ENCODE peak calls at places on chromosome 16, in six cellular contexts. W is substantia nigra, F is psoas muscle, G is caudate nucleus, H is cardiac muscle cell, S is HT1080. D is an unnamed sample.

GRCh38 chr16:89219365-89219764 is 1.9 kb downstream of the ZNF778 start:
- DNase-seq in W (no peak), F (no peak), G (no peak), H (no peak), S (no peak), D (no peak)

GRCh38 chr16:89563639-89564392 is 3.3 kb downstream of the RPL13 start:
- DNase-seq in W (no peak), F (no peak), G (no peak), H (no peak), S (no peak), D (no peak)

GRCh38 chr16:270381-271255 is 5.1 kb downstream of the RGS11 start:
- DNase-seq in W (no peak), F (peak), G (no peak), H (no peak), S (no peak), D (no peak)

GRCh38 chr16:83085660-83086059 is 458.9 kb downstream of the CDH13 start:
- DNase-seq in W (no peak), F (no peak), G (no peak), H (no peak), S (no peak), D (no peak)

GRCh38 chr16:56311208-56312027 is 113.9 kb downstream of the AMFR start:
- DNase-seq in W (no peak), F (no peak), G (no peak), H (no peak), S (no peak), D (no peak)

GRCh38 chr16:88792668-88793587 is 7.9 kb upstream of the PIEZO1 start:
- DNase-seq in W (no peak), F (peak), G (no peak), H (no peak), S (no peak), D (no peak)

GRCh38 chr16:17465460-17465859 is 5.3 kb downstream of the XYLT1 start:
- DNase-seq in W (no peak), F (no peak), G (no peak), H (no peak), S (no peak), D (no peak)

GRCh38 chr16:80174416-80174815 is 366.4 kb upstream of the DYNLRB2 start:
- DNase-seq in W (no peak), F (no peak), G (no peak), H (peak), S (peak), D (no peak)

GRCh38 chr16:29852654-29853053 is 10.4 kb downstream of the CDIPT start:
- DNase-seq in W (no peak), F (no peak), G (peak), H (peak), S (no peak), D (peak)

GRCh38 chr16:19008770-19009169 is 25.0 kb downstream of the TMC7 start:
- DNase-seq in W (no peak), F (no peak), G (no peak), H (peak), S (no peak), D (no peak)

GRCh38 chr16:2515180-2515803 is 1.5 kb downstream of the ATP6V0C start:
- DNase-seq in W (no peak), F (no peak), G (no peak), H (no peak), S (no peak), D (no peak)

GRCh38 chr16:68233085-68233834 is 2.7 kb downstream of the ESRP2 start:
- DNase-seq in W (no peak), F (no peak), G (no peak), H (no peak), S (no peak), D (no peak)

GRCh38 chr16:66886346-66886745 is 6.0 kb downstream of the PDP2 start:
- DNase-seq in W (no peak), F (no peak), G (no peak), H (no peak), S (no peak), D (no peak)

GRCh38 chr16:81536648-81537047 is 92.0 kb downstream of the CMIP start:
- DNase-seq in W (no peak), F (no peak), G (no peak), H (no peak), S (no peak), D (no peak)

GRCh38 chr16:89370081-89370511 is 120.3 kb downstream of the ANKRD11 start:
- DNase-seq in W (no peak), F (no peak), G (no peak), H (no peak), S (no peak), D (no peak)

GRCh38 chr16:85144026-85144915 is 32.0 kb upstream of the CIBAR2 start:
- DNase-seq in W (no peak), F (no peak), G (no peak), H (no peak), S (no peak), D (no peak)

GRCh38 chr16:85965125-85965524 is 66.2 kb downstream of the IRF8 start:
- DNase-seq in W (no peak), F (no peak), G (no peak), H (no peak), S (no peak), D (no peak)

GRCh38 chr16:12527077-12527476 is 276.6 kb downstream of the CPPED1 start:
- DNase-seq in W (no peak), F (no peak), G (no peak), H (no peak), S (no peak), D (no peak)

GRCh38 chr16:52068447-52069074 is 478.4 kb downstream of the TOX3 start:
- DNase-seq in W (peak), F (no peak), G (no peak), H (peak), S (peak), D (no peak)

GRCh38 chr16:53967172-53967571 is 263.2 kb downstream of the FTO start:
- DNase-seq in W (peak), F (peak), G (peak), H (no peak), S (no peak), D (no peak)

GRCh38 chr16:19114359-19115147 is 789 bp downstream of the ITPRIPL2 start:
- DNase-seq in W (peak), F (peak), G (no peak), H (peak), S (peak), D (peak)

GRCh38 chr16:89093602-89094251 is at the start of gene ACSF3:
- DNase-seq in W (peak), F (peak), G (peak), H (peak), S (peak), D (peak)

GRCh38 chr16:5490499-5490898 is 392.9 kb upstream of the EEF2KMT start:
- DNase-seq in W (peak), F (no peak), G (no peak), H (no peak), S (peak), D (no peak)

GRCh38 chr16:13959626-13960025 is 39.7 kb downstream of the ERCC4 start:
- DNase-seq in W (no peak), F (no peak), G (no peak), H (no peak), S (no peak), D (no peak)

GRCh38 chr16:83887564-83887963 is 11.4 kb upstream of the MLYCD start:
- DNase-seq in W (no peak), F (no peak), G (no peak), H (no peak), S (no peak), D (no peak)

GRCh38 chr16:11386791-11387546 is 41.7 kb downstream of the RMI2 start:
- DNase-seq in W (no peak), F (peak), G (no peak), H (peak), S (no peak), D (no peak)

GRCh38 chr16:88977028-88977844 is at the start of gene CBFA2T3:
- DNase-seq in W (peak), F (peak), G (no peak), H (peak), S (no peak), D (no peak)

GRCh38 chr16:66127459-66128362 is 238.8 kb upstream of the CDH5 start:
- DNase-seq in W (no peak), F (peak), G (no peak), H (peak), S (peak), D (no peak)

GRCh38 chr16:85423186-85423550 is 190.0 kb upstream of the GSE1 start:
- DNase-seq in W (no peak), F (peak), G (no peak), H (no peak), S (no peak), D (no peak)

GRCh38 chr16:12239953-12240485 is 263.5 kb downstream of the SNX29 start:
- DNase-seq in W (no peak), F (no peak), G (no peak), H (peak), S (no peak), D (no peak)

GRCh38 chr16:11980167-11980844 is 3.8 kb downstream of the SNX29 start:
- DNase-seq in W (no peak), F (no peak), G (no peak), H (no peak), S (no peak), D (no peak)

GRCh38 chr16:1425616-1426370 is 5.1 kb upstream of the PERCC1 start:
- DNase-seq in W (no peak), F (no peak), G (no peak), H (no peak), S (no peak), D (no peak)

GRCh38 chr16:1441391-1441829 is 2.9 kb downstream of the CCDC154 start:
- DNase-seq in W (no peak), F (no peak), G (no peak), H (no peak), S (no peak), D (no peak)

GRCh38 chr16:66515543-66516171 is 34.3 kb downstream of the TK2 start:
- DNase-seq in W (no peak), F (peak), G (no peak), H (peak), S (peak), D (no peak)